ENCODE peak calls at places on chromosomes 3 and 15, in seven cellular contexts. F is upper lobe of right lung; B is AG09309; Q is left cardiac atrium; T is anterior cingulate cortex; K is astrocyte; R is activated naive CD4-positive, alpha-beta T cell treated with Interleukin-2 at 50 U/mL for 16 hours. H is an unnamed sample.

GRCh38 chr3:4060064-4060463 is 243.1 kb upstream of the SETMAR start:
- DNase-seq in F (no peak), B (no peak), Q (no peak), T (no peak), K (peak; percentile 12), R (no peak), H (no peak)

GRCh38 chr3:26438325-26438940 is 184.1 kb upstream of the LRRC3B start:
- DNase-seq in F (no peak), B (no peak), Q (no peak), T (no peak), K (no peak), R (no peak), H (no peak)

GRCh38 chr3:12187448-12188327 is 29.0 kb upstream of the TIMP4 start:
- DNase-seq in F (peak; percentile 78), B (no peak), Q (peak; percentile 48), T (no peak), K (peak; percentile 62), R (peak; percentile 71), H (no peak)

GRCh38 chr3:159260049-159260662 is 458.3 kb downstream of the MFSD1 start:
- DNase-seq in F (no peak), B (peak; percentile 66), Q (peak; percentile 31), T (peak; percentile 15), K (peak; percentile 67), R (peak; percentile 3), H (peak; percentile 70)

GRCh38 chr15:43440721-43441281 is 52.2 kb downstream of the TP53BP1 start:
- DNase-seq in F (no peak), B (peak; percentile 95), Q (no peak), T (peak; percentile 48), K (peak; percentile 97), R (peak; percentile 38), H (peak; percentile 88)

GRCh38 chr15:56234804-56235203 is 8.9 kb downstream of the RFX7 start:
- DNase-seq in F (no peak), B (no peak), Q (no peak), T (no peak), K (peak; percentile 13), R (no peak), H (no peak)

GRCh38 chr3:126440709-126440995 is 35.0 kb downstream of the ZXDC start:
- DNase-seq in F (peak; percentile 37), B (no peak), Q (no peak), T (no peak), K (no peak), R (no peak), H (no peak)

GRCh38 chr3:45599984-45600650 is 5.6 kb downstream of the LIMD1 start:
- DNase-seq in F (no peak), B (no peak), Q (no peak), T (no peak), K (no peak), R (no peak), H (peak; percentile 68)

GRCh38 chr15:77808077-77808476 is 175.4 kb upstream of the LINGO1 start:
- DNase-seq in F (no peak), B (no peak), Q (no peak), T (peak; percentile 66), K (no peak), R (no peak), H (no peak)

GRCh38 chr3:58567251-58567515 is 10.0 kb downstream of the FAM107A start:
- DNase-seq in F (peak; percentile 47), B (no peak), Q (no peak), T (no peak), K (no peak), R (no peak), H (no peak)

GRCh38 chr3:16134173-16134928 is 40.1 kb upstream of the GALNT15 start:
- DNase-seq in F (no peak), B (no peak), Q (no peak), T (no peak), K (no peak), R (no peak), H (no peak)

GRCh38 chr3:196726788-196727675 is 12.6 kb upstream of the PAK2 start:
- DNase-seq in F (no peak), B (no peak), Q (no peak), T (no peak), K (peak; percentile 18), R (peak; percentile 36), H (no peak)

GRCh38 chr3:55659701-55660100 is 172.6 kb upstream of the WNT5A start:
- DNase-seq in F (no peak), B (no peak), Q (no peak), T (no peak), K (no peak), R (no peak), H (no peak)

GRCh38 chr3:101676765-101677435 is at the start of gene ZBTB11:
- DNase-seq in F (peak; percentile 99), B (peak; percentile 99), Q (peak; percentile 100), T (no peak), K (peak; percentile 99), R (peak; percentile 100), H (no peak)

GRCh38 chr3:153350420-153350819 is 188.4 kb downstream of the RAP2B start:
- DNase-seq in F (no peak), B (peak; percentile 56), Q (no peak), T (no peak), K (peak; percentile 95), R (no peak), H (no peak)

GRCh38 chr3:49469037-49469875 is 811 bp upstream of the DAG1 start:
- DNase-seq in F (peak; percentile 87), B (peak; percentile 44), Q (peak; percentile 85), T (peak; percentile 43), K (peak; percentile 73), R (no peak), H (peak; percentile 67)

GRCh38 chr3:187777331-187778046 is 32.2 kb upstream of the BCL6 start:
- DNase-seq in F (no peak), B (no peak), Q (no peak), T (no peak), K (peak; percentile 8), R (peak; percentile 35), H (peak; percentile 4)

GRCh38 chr3:172040976-172041963 is 1.9 kb downstream of the FNDC3B start:
- DNase-seq in F (peak; percentile 66), B (peak; percentile 38), Q (peak; percentile 28), T (no peak), K (peak; percentile 43), R (no peak), H (no peak)

GRCh38 chr3:11530153-11530721 is 113.5 kb downstream of the VGLL4 start:
- DNase-seq in F (peak; percentile 39), B (peak; percentile 97), Q (peak; percentile 73), T (no peak), K (peak; percentile 99), R (no peak), H (no peak)

GRCh38 chr3:150450906-150451305 is 42.8 kb downstream of the TSC22D2 start:
- DNase-seq in F (no peak), B (no peak), Q (no peak), T (no peak), K (no peak), R (no peak), H (no peak)

GRCh38 chr3:25007974-25008658 is 419.9 kb upstream of the RARB start:
- DNase-seq in F (no peak), B (peak; percentile 14), Q (no peak), T (no peak), K (peak; percentile 59), R (no peak), H (no peak)

GRCh38 chr3:125960456-125961288 is 8.3 kb upstream of the ROPN1B start:
- DNase-seq in F (peak; percentile 54), B (no peak), Q (no peak), T (no peak), K (no peak), R (no peak), H (no peak)

GRCh38 chr15:65377105-65377975 is 462 bp downstream of the IGDCC3 start:
- DNase-seq in F (peak; percentile 66), B (no peak), Q (no peak), T (peak; percentile 22), K (peak; percentile 24), R (no peak), H (peak; percentile 58)

GRCh38 chr3:183584246-183584913 is 28.9 kb upstream of the KLHL6 start:
- DNase-seq in F (no peak), B (no peak), Q (peak; percentile 52), T (peak; percentile 13), K (no peak), R (no peak), H (no peak)

GRCh38 chr3:12894629-12895028 is 53.3 kb upstream of the RPL32 start:
- DNase-seq in F (no peak), B (no peak), Q (no peak), T (no peak), K (no peak), R (no peak), H (no peak)

GRCh38 chr3:52455283-52456168 is at the start of gene NISCH:
- DNase-seq in F (peak; percentile 96), B (no peak), Q (peak; percentile 92), T (peak; percentile 73), K (peak; percentile 22), R (peak; percentile 97), H (peak; percentile 83)

GRCh38 chr3:84108442-84108971 is 850.3 kb upstream of the CADM2 start:
- DNase-seq in F (no peak), B (no peak), Q (no peak), T (no peak), K (peak; percentile 96), R (no peak), H (peak; percentile 0)

GRCh38 chr15:41387646-41388045 is 14.7 kb downstream of the NDUFAF1 start:
- DNase-seq in F (no peak), B (no peak), Q (no peak), T (no peak), K (no peak), R (no peak), H (no peak)

GRCh38 chr15:74783072-74783807 is 1.4 kb downstream of the CSK start:
- DNase-seq in F (no peak), B (no peak), Q (peak; percentile 36), T (no peak), K (no peak), R (no peak), H (peak; percentile 31)

GRCh38 chr3:29183346-29184087 is 97.4 kb upstream of the RBMS3 start:
- DNase-seq in F (no peak), B (no peak), Q (no peak), T (no peak), K (peak; percentile 92), R (peak; percentile 24), H (no peak)

GRCh38 chr3:183244981-183245476 is 8.0 kb upstream of the B3GNT5 start:
- DNase-seq in F (no peak), B (no peak), Q (no peak), T (no peak), K (no peak), R (no peak), H (peak; percentile 15)

GRCh38 chr3:152350764-152351163 is 82.0 kb downstream of the MBNL1 start:
- DNase-seq in F (no peak), B (no peak), Q (no peak), T (no peak), K (no peak), R (no peak), H (no peak)

GRCh38 chr3:29649815-29650547 is 369.1 kb downstream of the RBMS3 start:
- DNase-seq in F (no peak), B (no peak), Q (peak; percentile 45), T (no peak), K (peak; percentile 28), R (no peak), H (peak; percentile 44)

GRCh38 chr3:160804762-160805161 is 48.7 kb downstream of the PPM1L start:
- DNase-seq in F (no peak), B (no peak), Q (peak; percentile 60), T (no peak), K (no peak), R (no peak), H (no peak)

GRCh38 chr15:38530113-38530512 is 34.5 kb downstream of the RASGRP1 start:
- DNase-seq in F (no peak), B (no peak), Q (no peak), T (no peak), K (no peak), R (peak; percentile 33), H (no peak)